ENCODE peak calls at places on chromosomes 3 and 15, in four cellular contexts. Q, H, W and F are unnamed samples. For H3K4me1, the result is how much of the 10 kb centered on the place peaks cover.

GRCh38 chr3:194761384-194761783 is 75.7 kb downstream of the FAM43A start:
- DNase-seq in Q (no peak), W (no peak), H (no peak), F (no peak)

GRCh38 chr15:51621917-51622268 is 678 bp downstream of the DMXL2 start:
- DNase-seq in Q (peak), W (peak), H (peak), F (peak)

GRCh38 chr3:16927485-16927884 is 42.7 kb downstream of the PLCL2 start:
- DNase-seq in W (no peak), Q (no peak), H (no peak), F (no peak)

GRCh38 chr3:130312374-130312773 is 33.1 kb upstream of the COL6A5 start:
- DNase-seq in W (no peak), Q (no peak), H (no peak), F (no peak)

GRCh38 chr3:107521466-107522059 is 1.2 kb upstream of the BBX start:
- DNase-seq in W (no peak), H (no peak), Q (no peak), F (no peak)

GRCh38 chr15:28132524-28133275 is 33.6 kb upstream of the OCA2 start:
- DNase-seq in Q (no peak), H (no peak), W (no peak), F (no peak)

GRCh38 chr3:43950775-43951174 is 260.0 kb downstream of the ABHD5 start:
- DNase-seq in Q (no peak), H (no peak), W (no peak), F (no peak)

GRCh38 chr3:187963677-187964385 is 190.1 kb upstream of the LPP start:
- DNase-seq in Q (no peak), H (no peak), W (no peak), F (no peak)

GRCh38 chr3:172673210-172673679 is 37.6 kb downstream of the NCEH1 start:
- DNase-seq in W (peak), Q (peak), H (peak), F (peak)

GRCh38 chr15:78855746-78856145 is 16.9 kb upstream of the MORF4L1 start:
- DNase-seq in W (no peak), Q (no peak), H (no peak), F (no peak)

GRCh38 chr3:150599611-150600297 is 3.4 kb upstream of the SELENOT start:
- DNase-seq in H (no peak), Q (no peak), W (no peak), F (peak)

GRCh38 chr3:107794664-107795443 is 272.1 kb downstream of the BBX start:
- DNase-seq in H (no peak), W (no peak), Q (no peak), F (peak)

GRCh38 chr15:69857686-69858391 is 239.9 kb downstream of the TLE3 start:
- DNase-seq in W (no peak), Q (no peak), H (no peak), F (no peak)

GRCh38 chr3:9808345-9809037 is 1.6 kb upstream of the TTLL3 start:
- DNase-seq in H (no peak), W (peak), Q (peak), F (peak)

GRCh38 chr3:113034011-113034410 is 43.2 kb downstream of the GTPBP8 start:
- DNase-seq in Q (no peak), H (no peak), W (no peak), F (no peak)

GRCh38 chr3:155354658-155355057 is 61.2 kb upstream of the STRIT1 start:
- DNase-seq in Q (no peak), H (no peak), W (no peak), F (no peak)

GRCh38 chr3:141877911-141878310 is 1.5 kb downstream of the ATP1B3 start:
- DNase-seq in W (peak), Q (peak), H (peak), F (peak)

GRCh38 chr15:82045179-82045891 is 483 bp downstream of the MEX3B start:
- DNase-seq in H (peak), Q (peak), W (peak), F (peak)

GRCh38 chr15:93209690-93210425 is 120.8 kb upstream of the RGMA start:
- DNase-seq in H (no peak), W (no peak), Q (no peak), F (peak)

GRCh38 chr15:52252781-52253180 is 42.8 kb downstream of the MYO5C start:
- DNase-seq in Q (peak), W (no peak), H (no peak), F (no peak)

GRCh38 chr15:33149919-33150318 is 44.6 kb downstream of the FMN1 start:
- DNase-seq in H (no peak), W (no peak), Q (no peak), F (no peak)

GRCh38 chr15:80010131-80010673 is 39.2 kb upstream of the BCL2A1 start:
- DNase-seq in Q (no peak), W (no peak), H (no peak), F (no peak)

GRCh38 chr15:64979252-64979710 is 10.4 kb downstream of the SPG21 start:
- DNase-seq in H (no peak), Q (no peak), W (peak), F (peak)

GRCh38 chr15:99580061-99580460 is 14.3 kb downstream of the MEF2A start:
- DNase-seq in Q (no peak), H (no peak), W (peak), F (peak)

GRCh38 chr3:51994530-51994929 is 1.2 kb downstream of the RPL29 start:
- DNase-seq in Q (no peak), W (no peak), H (no peak), F (no peak)

GRCh38 chr3:126544596-126545281 is 14.0 kb downstream of the C3orf22 start:
- DNase-seq in H (peak), W (no peak), Q (no peak), F (no peak)

GRCh38 chr3:102473648-102474047 is 38.8 kb downstream of the ZPLD1 start:
- DNase-seq in W (no peak), Q (no peak), H (no peak), F (no peak)

GRCh38 chr3:133246119-133246518 is 153.7 kb upstream of the BFSP2 start:
- DNase-seq in Q (no peak), W (no peak), H (no peak), F (no peak)

GRCh38 chr3:189897406-189897805 is 223.3 kb downstream of the P3H2 start:
- DNase-seq in H (no peak), W (no peak), Q (no peak), F (no peak)

GRCh38 chr15:86164222-86164898 is 84.7 kb downstream of the AGBL1 start:
- DNase-seq in H (no peak), W (no peak), Q (peak), F (no peak)

GRCh38 chr15:101209285-101209821 is 42.5 kb downstream of the CHSY1 start:
- DNase-seq in W (no peak), Q (no peak), H (no peak), F (no peak)
- H3K4me1 ChIP-seq in W (under half), Q (under half), H (under half), F (under half)

DNA sequence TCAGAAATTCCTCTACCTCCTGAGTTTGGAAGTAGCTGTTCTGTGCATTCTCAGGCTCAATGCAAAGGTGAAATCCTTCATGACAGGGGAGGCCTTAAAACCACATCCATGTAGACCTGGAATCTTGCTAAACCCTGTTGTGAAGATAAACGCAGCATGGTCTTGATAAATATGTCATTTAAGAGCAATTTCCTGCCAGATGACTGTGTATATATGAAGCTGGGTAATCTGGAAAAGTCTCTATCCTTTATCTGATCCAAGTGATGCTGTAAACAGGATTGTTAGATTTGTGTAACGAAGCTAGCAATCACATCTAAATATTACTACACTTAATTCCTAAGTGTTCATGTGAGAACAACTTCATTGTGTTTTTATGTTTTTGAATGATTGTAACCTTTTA is 9.1 kb downstream of the MCTP2 start:
- DNase-seq in W (no peak), Q (no peak), H (no peak), F (no peak)
- H3K4me1 ChIP-seq in W (under half), Q (under half), H (under half), F (under half)

GRCh38 chr15:77022646-77023575 is 28.0 kb downstream of the PSTPIP1 start:
- DNase-seq in Q (no peak), H (no peak), W (no peak), F (no peak)

GRCh38 chr15:77020348-77021087 is 25.6 kb downstream of the PSTPIP1 start:
- DNase-seq in H (no peak), Q (no peak), W (no peak), F (no peak)

GRCh38 chr15:77021088-77021481 is 26.2 kb downstream of the PSTPIP1 start:
- DNase-seq in W (no peak), H (no peak), Q (no peak), F (no peak)

GRCh38 chr15:77023576-77024272 is 28.8 kb downstream of the PSTPIP1 start:
- DNase-seq in W (no peak), H (no peak), Q (no peak), F (no peak)

DNA sequence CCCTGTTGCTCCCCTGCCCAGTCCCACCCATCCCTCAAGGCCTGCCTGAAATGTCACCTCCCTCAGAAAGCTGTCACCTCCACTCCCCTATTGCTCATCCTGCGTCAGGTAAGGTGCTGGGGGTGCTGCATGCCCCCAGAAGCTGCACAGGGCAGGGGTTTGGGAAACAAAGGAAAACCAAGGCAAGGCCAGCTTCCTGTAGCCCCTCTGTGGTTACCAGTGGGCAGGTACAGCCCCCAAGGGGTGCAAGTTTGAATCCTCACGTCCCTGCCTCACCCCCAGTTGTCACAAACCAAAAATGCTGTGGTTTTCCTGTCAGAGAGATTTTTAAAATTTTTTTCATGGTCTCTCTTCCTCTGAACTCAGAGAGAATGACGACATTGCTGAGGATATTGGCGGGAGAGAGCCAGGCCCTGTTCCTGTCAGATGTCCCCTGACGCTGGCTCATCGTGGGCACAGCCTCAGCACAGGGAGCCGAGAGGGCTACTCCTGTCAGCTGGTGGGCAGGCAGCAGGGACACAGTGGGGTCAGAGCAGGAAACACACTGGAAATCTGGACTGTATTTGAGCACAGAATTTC is 27.0 kb downstream of the PSTPIP1 start:
- DNase-seq in H (no peak), W (no peak), Q (no peak), F (no peak)
- H3K4me1 ChIP-seq in H (under half), W (under half), Q (under half), F (under half)

GRCh38 chr3:48475188-48475587 is 28.7 kb downstream of the ATRIP start:
- DNase-seq in H (no peak), Q (no peak), W (no peak), F (peak)

GRCh38 chr3:48478631-48479555 is 25.1 kb downstream of the SHISA5 start:
- DNase-seq in H (no peak), W (no peak), Q (no peak), F (no peak)

GRCh38 chr3:48474619-48475018 is 28.1 kb downstream of the ATRIP start:
- DNase-seq in H (no peak), Q (peak), W (peak), F (peak)

GRCh38 chr3:48477959-48478480 is 26.0 kb downstream of the SHISA5 start:
- DNase-seq in Q (no peak), W (no peak), H (no peak), F (no peak)

GRCh38 chr3:48476426-48477053 is 27.4 kb downstream of the SHISA5 start:
- DNase-seq in H (no peak), Q (no peak), W (no peak), F (no peak)
- H3K4me1 ChIP-seq in H (under half), Q (under half), W (under half), F (under half)

GRCh38 chr3:123476967-123477750 is 28.3 kb upstream of the ADCY5 start:
- DNase-seq in H (no peak), W (no peak), Q (no peak), F (no peak)
- H3K4me1 ChIP-seq in H (under half), W (under half), Q (under half), F (under half)

GRCh38 chr3:105401254-105401653 is 34.5 kb downstream of the ALCAM start:
- DNase-seq in Q (no peak), H (no peak), W (no peak), F (no peak)

GRCh38 chr3:105409364-105409763 is 42.7 kb downstream of the ALCAM start:
- DNase-seq in Q (no peak), W (no peak), H (no peak), F (no peak)

GRCh38 chr3:105401691-105402149 is 35.0 kb downstream of the ALCAM start:
- DNase-seq in W (no peak), Q (no peak), H (no peak), F (no peak)

GRCh38 chr3:105402287-105402801 is 35.6 kb downstream of the ALCAM start:
- DNase-seq in H (no peak), W (peak), Q (peak), F (no peak)

DNA sequence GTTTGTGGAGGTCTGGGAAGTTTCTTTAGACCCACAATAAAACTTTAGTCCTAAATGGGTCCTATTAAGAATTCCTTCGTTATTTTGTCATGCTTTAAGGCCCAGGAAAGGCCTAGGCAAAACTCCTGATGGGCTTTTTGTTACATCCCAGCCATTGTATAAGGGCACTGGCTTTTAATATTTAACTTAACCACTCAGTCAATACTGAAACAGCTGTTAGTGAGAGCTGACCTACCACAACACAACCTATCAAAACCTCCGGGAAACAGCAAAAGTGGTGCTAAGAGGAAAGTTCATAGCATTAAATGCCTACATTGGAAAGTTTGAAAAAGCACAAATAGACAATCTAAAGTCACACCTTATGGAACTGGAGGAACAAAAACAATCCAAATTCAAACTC is 39.6 kb downstream of the ALCAM start:
- DNase-seq in H (no peak), Q (no peak), W (no peak), F (no peak)
- H3K4me1 ChIP-seq in H (under half), Q (under half), W (under half), F (under half)

GRCh38 chr3:36409862-36410261 is 29.6 kb downstream of the STAC start:
- DNase-seq in W (no peak), Q (no peak), H (no peak), F (no peak)

GRCh38 chr3:36403661-36404060 is 23.4 kb downstream of the STAC start:
- DNase-seq in H (no peak), W (no peak), Q (no peak), F (no peak)

GRCh38 chr3:36405193-36405592 is 24.9 kb downstream of the STAC start:
- DNase-seq in W (no peak), H (no peak), Q (no peak), F (no peak)

GRCh38 chr3:36408146-36408545 is 27.8 kb downstream of the STAC start:
- DNase-seq in W (peak), H (no peak), Q (no peak), F (peak)
- H3K4me1 ChIP-seq in W (under half), H (under half), Q (under half), F (under half)